ENCODE peak calls at places on chromosomes 7 and 10, in six cellular contexts. D is psoas muscle; M is right atrium auricular region; I is aorta; Y is CD4-positive, CD25-positive, alpha-beta regulatory T cell; U is Panc1. H is an unnamed sample.
A peak's percentile ranks its signal among the peaks of the same experiment; 100 is the strongest.

GRCh38 chr7:157250605-157251228 is 86.1 kb upstream of the DNAJB6 start:
- DNase-seq in D (no peak), M (no peak), I (no peak), Y (peak; percentile 49), U (peak; percentile 60), H (peak; percentile 88)

GRCh38 chr10:53930648-53931047 is 870.4 kb downstream of the PCDH15 start:
- DNase-seq in D (no peak), M (no peak), I (no peak), Y (no peak), U (no peak), H (no peak)

GRCh38 chr10:17003151-17003550 is 126.5 kb downstream of the CUBN start:
- DNase-seq in D (no peak), M (no peak), I (no peak), Y (peak; percentile 32), U (no peak), H (peak; percentile 29)

GRCh38 chr10:31927597-31928530 is 767 bp downstream of the ARHGAP12 start:
- DNase-seq in D (peak; percentile 48), M (peak; percentile 68), I (peak; percentile 68), Y (peak; percentile 66), U (no peak), H (peak; percentile 88)

GRCh38 chr10:9305018-9305655 is 1250.6 kb downstream of the GATA3 start:
- DNase-seq in D (no peak), M (no peak), I (no peak), Y (peak; percentile 24), U (no peak), H (no peak)

GRCh38 chr7:4299431-4299830 is 382.7 kb upstream of the FOXK1 start:
- DNase-seq in D (no peak), M (peak; percentile 32), I (no peak), Y (no peak), U (no peak), H (peak; percentile 12)

GRCh38 chr7:127976056-127976455 is 55.2 kb downstream of the LRRC4 start:
- DNase-seq in D (no peak), M (no peak), I (no peak), Y (no peak), U (no peak), H (no peak)

GRCh38 chr7:24882989-24883631 is 96.9 kb downstream of the OSBPL3 start:
- DNase-seq in D (peak; percentile 72), M (peak; percentile 77), I (peak; percentile 53), Y (no peak), U (no peak), H (no peak)

GRCh38 chr7:156308976-156309620 is 331.5 kb upstream of the RNF32 start:
- DNase-seq in D (no peak), M (no peak), I (no peak), Y (no peak), U (no peak), H (no peak)

GRCh38 chr10:11910102-11910501 is 86.9 kb downstream of the PROSER2 start:
- DNase-seq in D (no peak), M (no peak), I (no peak), Y (no peak), U (no peak), H (no peak)

GRCh38 chr10:71218046-71218832 is 5.9 kb downstream of the UNC5B start:
- DNase-seq in D (no peak), M (peak; percentile 59), I (no peak), Y (no peak), U (no peak), H (peak; percentile 70)

GRCh38 chr7:2525161-2525930 is 5.8 kb downstream of the LFNG start:
- DNase-seq in D (peak; percentile 18), M (no peak), I (no peak), Y (no peak), U (no peak), H (no peak)

GRCh38 chr7:24129597-24129996 is 154.4 kb upstream of the NPY start:
- DNase-seq in D (no peak), M (no peak), I (no peak), Y (no peak), U (no peak), H (no peak)

GRCh38 chr10:13823046-13823711 is 236.4 kb downstream of the PRPF18 start:
- DNase-seq in D (no peak), M (no peak), I (no peak), Y (no peak), U (no peak), H (peak; percentile 61)

GRCh38 chr10:114540191-114540590 is 117.9 kb downstream of the ABLIM1 start:
- DNase-seq in D (no peak), M (no peak), I (no peak), Y (no peak), U (no peak), H (no peak)
- H3K27ac ChIP-seq in D (no peak overlapping the region), M (peak overlapping the region; percentile 81), I (no peak overlapping the region), Y (peak overlapping the region; percentile 88), U (no peak overlapping the region), H (no peak overlapping the region)

GRCh38 chr7:28112883-28113540 is 67.6 kb downstream of the JAZF1 start:
- DNase-seq in D (peak; percentile 40), M (no peak), I (peak; percentile 55), Y (no peak), U (no peak), H (no peak)
- H3K27ac ChIP-seq in D (no peak overlapping the region), M (no peak overlapping the region), I (no peak overlapping the region), Y (no peak overlapping the region), U (no peak overlapping the region), H (no peak overlapping the region)

DNA sequence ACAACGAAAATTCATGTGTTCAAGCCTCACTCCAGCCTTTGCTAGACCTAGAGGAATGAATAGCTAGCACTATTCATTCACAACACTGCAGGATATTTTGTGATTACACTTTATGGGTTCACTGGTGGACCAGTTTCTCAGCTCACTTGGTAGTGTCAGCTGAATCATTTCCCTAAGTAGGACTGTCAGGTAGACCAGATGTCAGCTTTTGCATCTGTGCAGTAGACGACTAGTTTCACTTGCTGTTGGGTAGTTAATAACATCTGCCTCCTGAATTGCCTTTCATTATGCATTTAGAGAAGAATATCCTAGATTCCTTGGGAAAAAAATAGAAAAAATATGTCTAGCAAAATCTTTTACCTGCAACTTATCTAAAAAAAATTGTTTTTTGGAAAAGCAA is 296.4 kb downstream of the ADARB2 start:
- DNase-seq in D (no peak), M (no peak), I (no peak), Y (no peak), U (no peak), H (no peak)
- H3K27ac ChIP-seq in D (no peak overlapping the region), M (no peak overlapping the region), I (no peak overlapping the region), Y (no peak overlapping the region), U (no peak overlapping the region), H (no peak overlapping the region)

GRCh38 chr7:50835156-50835555 is 52.5 kb upstream of the GRB10 start:
- DNase-seq in D (no peak), M (no peak), I (no peak), Y (no peak), U (no peak), H (no peak)

GRCh38 chr7:50828801-50829200 is 46.1 kb upstream of the GRB10 start:
- DNase-seq in D (no peak), M (no peak), I (no peak), Y (no peak), U (no peak), H (no peak)

GRCh38 chr7:50834679-50835078 is 52.0 kb upstream of the GRB10 start:
- DNase-seq in D (no peak), M (no peak), I (no peak), Y (no peak), U (no peak), H (no peak)

GRCh38 chr7:50834136-50834535 is 51.4 kb upstream of the GRB10 start:
- DNase-seq in D (no peak), M (no peak), I (no peak), Y (no peak), U (no peak), H (no peak)

DNA sequence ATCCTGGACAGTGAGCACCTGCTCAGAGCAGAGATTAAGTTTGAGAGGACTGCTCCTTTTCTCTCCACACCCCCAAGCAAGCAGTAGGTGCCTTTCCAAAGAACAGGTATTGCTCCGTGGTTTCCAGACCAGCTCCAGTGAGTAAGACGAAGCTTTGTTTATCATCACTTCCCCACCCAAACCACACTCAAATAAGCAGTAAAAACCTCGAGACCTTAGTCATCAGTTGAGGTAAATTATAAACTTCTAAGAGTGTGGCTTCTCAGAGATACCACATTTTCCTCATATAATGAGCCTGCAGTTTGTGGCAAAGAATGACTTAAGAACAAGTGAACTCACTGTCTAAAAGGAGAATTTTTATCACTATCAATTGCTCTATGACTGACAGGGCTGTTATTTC is 50.0 kb upstream of the GRB10 start:
- DNase-seq in D (no peak), M (no peak), I (no peak), Y (no peak), U (peak; percentile 81), H (no peak)
- H3K27ac ChIP-seq in D (no peak overlapping the region), M (no peak overlapping the region), I (no peak overlapping the region), Y (no peak overlapping the region), U (no peak overlapping the region), H (no peak overlapping the region)

GRCh38 chr10:49083256-49083655 is 32.1 kb downstream of the VSTM4 start:
- DNase-seq in D (no peak), M (peak; percentile 59), I (no peak), Y (no peak), U (no peak), H (peak; percentile 28)

GRCh38 chr10:49080965-49081364 is 34.4 kb downstream of the VSTM4 start:
- DNase-seq in D (no peak), M (no peak), I (no peak), Y (no peak), U (no peak), H (peak; percentile 33)

GRCh38 chr10:49080071-49080470 is 35.3 kb downstream of the VSTM4 start:
- DNase-seq in D (peak; percentile 44), M (no peak), I (no peak), Y (no peak), U (no peak), H (peak; percentile 41)

GRCh38 chr10:49082767-49083166 is 32.6 kb downstream of the VSTM4 start:
- DNase-seq in D (no peak), M (peak; percentile 52), I (no peak), Y (no peak), U (no peak), H (no peak)

GRCh38 chr10:49081532-49082275 is 33.6 kb downstream of the VSTM4 start:
- DNase-seq in D (no peak), M (no peak), I (peak; percentile 67), Y (no peak), U (no peak), H (peak; percentile 64)
- H3K27ac ChIP-seq in D (no peak overlapping the region), M (peak overlapping the region; percentile 52), I (peak overlapping the region; percentile 52), Y (no peak overlapping the region), U (no peak overlapping the region), H (peak overlapping the region; percentile 36)

DNA sequence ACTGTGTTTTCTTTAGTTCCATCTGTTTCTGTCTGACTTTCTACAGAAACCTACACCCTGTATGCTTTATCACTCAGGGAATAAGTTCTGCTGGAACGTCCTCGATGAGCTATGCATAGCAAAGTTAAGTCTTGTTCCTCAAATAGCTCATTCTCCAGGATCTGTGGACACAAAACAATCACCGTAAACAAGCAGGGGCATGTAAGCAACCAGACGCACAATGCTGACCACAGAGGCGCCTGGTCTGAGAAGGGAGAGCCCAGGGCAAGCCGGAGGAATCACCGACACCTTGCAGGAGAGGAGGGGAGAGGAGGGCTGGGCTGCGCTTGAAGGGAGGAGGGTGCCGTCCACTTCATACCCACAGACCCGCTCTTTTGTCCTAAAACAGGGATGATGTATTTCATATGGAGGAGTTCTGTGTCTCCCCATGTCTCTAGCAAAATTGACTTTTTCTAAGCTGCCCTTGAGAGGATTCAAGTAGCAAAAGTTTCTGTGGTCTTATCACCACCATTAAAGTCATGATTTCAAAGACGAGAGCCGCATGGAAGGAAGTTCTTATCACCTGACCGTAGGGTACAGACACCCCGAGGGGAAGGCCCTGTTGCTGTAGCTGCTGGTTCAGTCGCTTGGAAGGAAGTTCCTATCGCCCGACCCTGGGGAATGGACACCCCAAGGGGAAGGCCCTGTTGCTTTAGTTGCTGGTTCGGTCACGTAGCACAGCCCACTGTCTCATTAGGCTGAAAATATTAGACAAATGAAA is 14.3 kb downstream of the CALML3 start:
- DNase-seq in D (no peak), M (no peak), I (peak; percentile 21), Y (no peak), U (no peak), H (peak; percentile 42)
- H3K27ac ChIP-seq in D (no peak overlapping the region), M (no peak overlapping the region), I (peak overlapping the region; percentile 28), Y (no peak overlapping the region), U (no peak overlapping the region), H (no peak overlapping the region)